ENCODE peak calls at places on chromosome 19, in eight cellular contexts. One of them, this sample, is unnamed.

GRCh38 chr19:45515081-45515624 is 7.9 kb downstream of the VASP start:
- DNase-seq in esophagus squamous epithelium: no peak
- DNase-seq in cardiac muscle cell: no peak
- DNase-seq in brain microvascular endothelial cell: no peak
- DNase-seq in mucosa of descending colon: peak; percentile 72
- DNase-seq in astrocyte: no peak
- DNase-seq in psoas muscle: peak; percentile 37
- DNase-seq in ascending aorta: no peak
- DNase-seq in this sample: no peak

GRCh38 chr19:1250374-1251232 is 2.2 kb downstream of the MIDN start:
- DNase-seq in astrocyte: no peak
- DNase-seq in mucosa of descending colon: peak; percentile 70
- DNase-seq in cardiac muscle cell: peak; percentile 87
- DNase-seq in brain microvascular endothelial cell: peak; percentile 40
- DNase-seq in psoas muscle: no peak
- DNase-seq in ascending aorta: no peak
- DNase-seq in esophagus squamous epithelium: no peak
- DNase-seq in this sample: no peak

GRCh38 chr19:12763100-12763499 is 11.5 kb downstream of the BEST2 start:
- DNase-seq in esophagus squamous epithelium: no peak
- DNase-seq in astrocyte: no peak
- DNase-seq in mucosa of descending colon: no peak
- DNase-seq in psoas muscle: no peak
- DNase-seq in brain microvascular endothelial cell: no peak
- DNase-seq in ascending aorta: no peak
- DNase-seq in cardiac muscle cell: no peak
- DNase-seq in this sample: no peak

GRCh38 chr19:18775586-18776287 is 15.4 kb downstream of the COMP start:
- DNase-seq in brain microvascular endothelial cell: peak; percentile 45
- DNase-seq in esophagus squamous epithelium: no peak
- DNase-seq in psoas muscle: no peak
- DNase-seq in ascending aorta: no peak
- DNase-seq in cardiac muscle cell: peak; percentile 35
- DNase-seq in mucosa of descending colon: no peak
- DNase-seq in astrocyte: peak; percentile 31
- DNase-seq in this sample: no peak

GRCh38 chr19:29323972-29324680 is 111.2 kb upstream of the UQCRFS1 start:
- DNase-seq in ascending aorta: no peak
- DNase-seq in esophagus squamous epithelium: no peak
- DNase-seq in psoas muscle: no peak
- DNase-seq in astrocyte: no peak
- DNase-seq in cardiac muscle cell: no peak
- DNase-seq in mucosa of descending colon: no peak
- DNase-seq in brain microvascular endothelial cell: no peak
- DNase-seq in this sample: no peak

GRCh38 chr19:13155472-13156284 is 5.5 kb downstream of the IER2 start:
- DNase-seq in astrocyte: peak; percentile 70
- DNase-seq in ascending aorta: peak; percentile 91
- DNase-seq in mucosa of descending colon: peak; percentile 79
- DNase-seq in esophagus squamous epithelium: peak; percentile 35
- DNase-seq in cardiac muscle cell: peak; percentile 95
- DNase-seq in brain microvascular endothelial cell: peak; percentile 70
- DNase-seq in psoas muscle: peak; percentile 85
- DNase-seq in this sample: no peak

GRCh38 chr19:53951436-53951835 is 11.3 kb upstream of the CACNG8 start:
- DNase-seq in astrocyte: no peak
- DNase-seq in ascending aorta: no peak
- DNase-seq in mucosa of descending colon: no peak
- DNase-seq in cardiac muscle cell: no peak
- DNase-seq in psoas muscle: no peak
- DNase-seq in esophagus squamous epithelium: no peak
- DNase-seq in brain microvascular endothelial cell: no peak
- DNase-seq in this sample: no peak

GRCh38 chr19:55366790-55367189 is 3.5 kb downstream of the IL11 start:
- DNase-seq in esophagus squamous epithelium: no peak
- DNase-seq in mucosa of descending colon: no peak
- DNase-seq in cardiac muscle cell: no peak
- DNase-seq in ascending aorta: no peak
- DNase-seq in brain microvascular endothelial cell: no peak
- DNase-seq in psoas muscle: no peak
- DNase-seq in astrocyte: no peak
- DNase-seq in this sample: no peak

GRCh38 chr19:8022275-8022674 is 16.8 kb upstream of the ELAVL1 start:
- DNase-seq in ascending aorta: no peak
- DNase-seq in esophagus squamous epithelium: no peak
- DNase-seq in brain microvascular endothelial cell: no peak
- DNase-seq in mucosa of descending colon: no peak
- DNase-seq in astrocyte: no peak
- DNase-seq in cardiac muscle cell: no peak
- DNase-seq in psoas muscle: no peak
- DNase-seq in this sample: no peak

GRCh38 chr19:19746286-19747213 is 13.6 kb upstream of the ZNF14 start:
- DNase-seq in esophagus squamous epithelium: no peak
- DNase-seq in astrocyte: no peak
- DNase-seq in cardiac muscle cell: no peak
- DNase-seq in mucosa of descending colon: no peak
- DNase-seq in brain microvascular endothelial cell: no peak
- DNase-seq in psoas muscle: no peak
- DNase-seq in ascending aorta: peak; percentile 48
- DNase-seq in this sample: no peak

GRCh38 chr19:8536282-8536681 is 22.3 kb upstream of the ZNF414 start:
- DNase-seq in mucosa of descending colon: no peak
- DNase-seq in esophagus squamous epithelium: no peak
- DNase-seq in cardiac muscle cell: no peak
- DNase-seq in psoas muscle: no peak
- DNase-seq in astrocyte: no peak
- DNase-seq in ascending aorta: no peak
- DNase-seq in brain microvascular endothelial cell: no peak
- DNase-seq in this sample: no peak

GRCh38 chr19:55658846-55659459 is 4.1 kb downstream of the U2AF2 start:
- DNase-seq in cardiac muscle cell: no peak
- DNase-seq in mucosa of descending colon: no peak
- DNase-seq in brain microvascular endothelial cell: no peak
- DNase-seq in ascending aorta: no peak
- DNase-seq in astrocyte: no peak
- DNase-seq in psoas muscle: no peak
- DNase-seq in esophagus squamous epithelium: no peak
- DNase-seq in this sample: no peak

GRCh38 chr19:35549174-35549788 is 3.9 kb downstream of the TMEM147 start:
- DNase-seq in astrocyte: no peak
- DNase-seq in ascending aorta: no peak
- DNase-seq in mucosa of descending colon: peak; percentile 51
- DNase-seq in brain microvascular endothelial cell: peak; percentile 11
- DNase-seq in cardiac muscle cell: peak; percentile 81
- DNase-seq in esophagus squamous epithelium: no peak
- DNase-seq in psoas muscle: no peak
- DNase-seq in this sample: no peak

GRCh38 chr19:23718802-23719201 is 31.8 kb upstream of the ZNF675 start:
- DNase-seq in mucosa of descending colon: no peak
- DNase-seq in brain microvascular endothelial cell: no peak
- DNase-seq in psoas muscle: no peak
- DNase-seq in astrocyte: no peak
- DNase-seq in esophagus squamous epithelium: no peak
- DNase-seq in cardiac muscle cell: no peak
- DNase-seq in ascending aorta: no peak
- DNase-seq in this sample: no peak

GRCh38 chr19:14342809-14343208 is 38.4 kb upstream of the ADGRE5 start:
- DNase-seq in brain microvascular endothelial cell: no peak
- DNase-seq in mucosa of descending colon: no peak
- DNase-seq in astrocyte: no peak
- DNase-seq in esophagus squamous epithelium: no peak
- DNase-seq in psoas muscle: no peak
- DNase-seq in cardiac muscle cell: no peak
- DNase-seq in ascending aorta: no peak
- DNase-seq in this sample: no peak

GRCh38 chr19:37829526-37829925 is 50.1 kb upstream of the ZNF573 start:
- DNase-seq in brain microvascular endothelial cell: no peak
- DNase-seq in mucosa of descending colon: no peak
- DNase-seq in astrocyte: no peak
- DNase-seq in cardiac muscle cell: no peak
- DNase-seq in psoas muscle: no peak
- DNase-seq in ascending aorta: no peak
- DNase-seq in esophagus squamous epithelium: no peak
- DNase-seq in this sample: no peak

GRCh38 chr19:21835810-21836444 is at the start of gene ZNF43:
- DNase-seq in mucosa of descending colon: peak; percentile 98
- DNase-seq in esophagus squamous epithelium: peak; percentile 74
- DNase-seq in astrocyte: peak; percentile 92
- DNase-seq in ascending aorta: peak; percentile 98
- DNase-seq in brain microvascular endothelial cell: peak; percentile 97
- DNase-seq in psoas muscle: peak; percentile 98
- DNase-seq in cardiac muscle cell: peak; percentile 97
- DNase-seq in this sample: peak; percentile 86

GRCh38 chr19:18675779-18676178 is 7.7 kb upstream of the CRTC1 start:
- DNase-seq in mucosa of descending colon: no peak
- DNase-seq in ascending aorta: no peak
- DNase-seq in cardiac muscle cell: peak; percentile 32
- DNase-seq in brain microvascular endothelial cell: no peak
- DNase-seq in psoas muscle: no peak
- DNase-seq in esophagus squamous epithelium: no peak
- DNase-seq in astrocyte: no peak
- DNase-seq in this sample: no peak

GRCh38 chr19:16197188-16197621 is 506 bp upstream of the AP1M1 start:
- DNase-seq in mucosa of descending colon: peak; percentile 45
- DNase-seq in cardiac muscle cell: peak; percentile 58
- DNase-seq in brain microvascular endothelial cell: peak; percentile 61
- DNase-seq in psoas muscle: no peak
- DNase-seq in ascending aorta: no peak
- DNase-seq in esophagus squamous epithelium: no peak
- DNase-seq in astrocyte: peak; percentile 86
- DNase-seq in this sample: peak; percentile 55

GRCh38 chr19:54183431-54183830 is 5.9 kb downstream of the MBOAT7 start:
- DNase-seq in esophagus squamous epithelium: no peak
- DNase-seq in ascending aorta: no peak
- DNase-seq in cardiac muscle cell: no peak
- DNase-seq in psoas muscle: no peak
- DNase-seq in astrocyte: no peak
- DNase-seq in mucosa of descending colon: no peak
- DNase-seq in brain microvascular endothelial cell: no peak
- DNase-seq in this sample: no peak

GRCh38 chr19:11551603-11552235 is 7.3 kb downstream of the ELOF1 start:
- DNase-seq in cardiac muscle cell: peak; percentile 23
- DNase-seq in mucosa of descending colon: no peak
- DNase-seq in astrocyte: no peak
- DNase-seq in esophagus squamous epithelium: no peak
- DNase-seq in psoas muscle: peak; percentile 21
- DNase-seq in ascending aorta: no peak
- DNase-seq in brain microvascular endothelial cell: no peak
- DNase-seq in this sample: no peak

GRCh38 chr19:56671613-56671994 is at the start of gene ZNF835:
- DNase-seq in esophagus squamous epithelium: peak; percentile 28
- DNase-seq in mucosa of descending colon: peak; percentile 89
- DNase-seq in brain microvascular endothelial cell: peak; percentile 40
- DNase-seq in astrocyte: no peak
- DNase-seq in ascending aorta: peak; percentile 94
- DNase-seq in cardiac muscle cell: peak; percentile 53
- DNase-seq in psoas muscle: peak; percentile 96
- DNase-seq in this sample: no peak

GRCh38 chr19:10773969-10774368 is 56.1 kb downstream of the DNM2 start:
- DNase-seq in psoas muscle: no peak
- DNase-seq in esophagus squamous epithelium: no peak
- DNase-seq in cardiac muscle cell: no peak
- DNase-seq in mucosa of descending colon: no peak
- DNase-seq in brain microvascular endothelial cell: no peak
- DNase-seq in ascending aorta: no peak
- DNase-seq in astrocyte: no peak
- DNase-seq in this sample: no peak

GRCh38 chr19:56096665-56097064 is 24.4 kb downstream of the ZNF787 start:
- DNase-seq in brain microvascular endothelial cell: no peak
- DNase-seq in mucosa of descending colon: no peak
- DNase-seq in psoas muscle: no peak
- DNase-seq in cardiac muscle cell: no peak
- DNase-seq in astrocyte: no peak
- DNase-seq in ascending aorta: no peak
- DNase-seq in esophagus squamous epithelium: no peak
- DNase-seq in this sample: no peak

GRCh38 chr19:5291588-5292193 is 48.9 kb downstream of the PTPRS start:
- DNase-seq in astrocyte: no peak
- DNase-seq in brain microvascular endothelial cell: no peak
- DNase-seq in cardiac muscle cell: no peak
- DNase-seq in esophagus squamous epithelium: no peak
- DNase-seq in mucosa of descending colon: no peak
- DNase-seq in ascending aorta: no peak
- DNase-seq in psoas muscle: no peak
- DNase-seq in this sample: no peak
- H3K4me3 ChIP-seq in astrocyte: peak overlapping the region; percentile 67
- H3K4me3 ChIP-seq in brain microvascular endothelial cell: peak overlapping the region; percentile 59
- H3K4me3 ChIP-seq in cardiac muscle cell: peak overlapping the region; percentile 46
- H3K4me3 ChIP-seq in esophagus squamous epithelium: peak overlapping the region; percentile 56
- H3K4me3 ChIP-seq in mucosa of descending colon: no peak overlapping the region
- H3K4me3 ChIP-seq in ascending aorta: peak overlapping the region; percentile 92
- H3K4me3 ChIP-seq in psoas muscle: peak overlapping the region; percentile 85
- H3K4me3 ChIP-seq in this sample: peak overlapping the region; percentile 73

GRCh38 chr19:43526884-43527859 is at the start of gene ETHE1:
- DNase-seq in mucosa of descending colon: peak; percentile 93
- DNase-seq in esophagus squamous epithelium: no peak
- DNase-seq in astrocyte: no peak
- DNase-seq in psoas muscle: peak; percentile 87
- DNase-seq in cardiac muscle cell: peak; percentile 70
- DNase-seq in brain microvascular endothelial cell: peak; percentile 31
- DNase-seq in ascending aorta: peak; percentile 92
- DNase-seq in this sample: no peak
- TF ChIP-seq CTCF in mucosa of descending colon: no peak
- TF ChIP-seq CTCF in esophagus squamous epithelium: no peak
- TF ChIP-seq CTCF in astrocyte: no peak
- TF ChIP-seq CTCF in psoas muscle: no peak
- TF ChIP-seq CTCF in cardiac muscle cell: no peak
- TF ChIP-seq CTCF in brain microvascular endothelial cell: no peak
- TF ChIP-seq CTCF in ascending aorta: no peak
- TF ChIP-seq CTCF in this sample: no peak

DNA sequence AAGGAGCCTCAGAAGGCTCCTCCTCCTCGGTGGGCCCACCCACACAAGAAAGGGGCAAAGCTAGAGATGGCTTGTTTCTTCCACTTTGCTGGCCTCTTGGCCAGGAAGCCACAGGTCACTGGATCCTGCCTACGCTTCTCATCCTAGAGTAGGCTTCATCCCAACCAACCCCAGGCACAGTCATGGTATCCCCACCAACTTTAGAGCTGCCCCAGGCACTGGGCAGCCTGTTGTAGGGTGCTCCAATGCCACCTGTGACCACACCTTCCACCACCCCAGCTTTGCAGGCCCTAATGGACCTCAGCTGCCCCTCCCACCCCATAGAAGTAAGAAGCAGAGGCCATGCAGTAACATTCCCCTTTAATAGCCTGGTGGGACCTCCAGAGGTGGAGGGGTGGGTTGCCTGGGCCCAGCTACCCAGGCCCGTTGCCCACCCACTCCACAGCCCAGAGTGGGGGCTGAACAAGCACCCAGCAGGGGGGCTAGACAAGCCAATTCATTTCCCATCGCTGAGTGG is 522 bp upstream of the CHMP2A start:
- DNase-seq in ascending aorta: no peak
- DNase-seq in brain microvascular endothelial cell: no peak
- DNase-seq in astrocyte: no peak
- DNase-seq in cardiac muscle cell: no peak
- DNase-seq in psoas muscle: no peak
- DNase-seq in mucosa of descending colon: no peak
- DNase-seq in esophagus squamous epithelium: no peak
- DNase-seq in this sample: no peak
- H3K4me3 ChIP-seq in ascending aorta: peak overlapping the region; percentile 80
- H3K4me3 ChIP-seq in brain microvascular endothelial cell: peak overlapping the region; percentile 82
- H3K4me3 ChIP-seq in astrocyte: peak overlapping the region; percentile 66
- H3K4me3 ChIP-seq in cardiac muscle cell: peak overlapping the region; percentile 51
- H3K4me3 ChIP-seq in psoas muscle: peak overlapping the region; percentile 74
- H3K4me3 ChIP-seq in mucosa of descending colon: peak overlapping the region; percentile 62
- H3K4me3 ChIP-seq in esophagus squamous epithelium: peak overlapping the region; percentile 79
- H3K4me3 ChIP-seq in this sample: peak overlapping the region; percentile 87

GRCh38 chr19:50155520-50156109 is 7.5 kb downstream of the IZUMO2 start:
- DNase-seq in psoas muscle: no peak
- DNase-seq in brain microvascular endothelial cell: no peak
- DNase-seq in astrocyte: no peak
- DNase-seq in ascending aorta: no peak
- DNase-seq in esophagus squamous epithelium: no peak
- DNase-seq in cardiac muscle cell: no peak
- DNase-seq in mucosa of descending colon: no peak
- DNase-seq in this sample: no peak
- TF ChIP-seq CTCF in psoas muscle: no peak
- TF ChIP-seq CTCF in brain microvascular endothelial cell: peak; percentile 29
- TF ChIP-seq CTCF in astrocyte: no peak
- TF ChIP-seq CTCF in ascending aorta: no peak
- TF ChIP-seq CTCF in esophagus squamous epithelium: no peak
- TF ChIP-seq CTCF in cardiac muscle cell: no peak
- TF ChIP-seq CTCF in mucosa of descending colon: no peak
- TF ChIP-seq CTCF in this sample: peak; percentile 7

This sample was measured in AG04450.